ENCODE peak calls at places on chromosomes 7 and 10, in four cellular contexts. U is NCI-H1694, Z is globus pallidus, M is iris pigment epithelial cell. W is an unnamed sample.

GRCh38 chr7:130560972-130561371 is 69.1 kb downstream of the MEST start:
- DNase-seq in U (no peak), Z (no peak), M (peak), W (no peak)

GRCh38 chr10:127649642-127650041 is 87.3 kb upstream of the FOXI2 start:
- DNase-seq in U (no peak), Z (peak), M (peak), W (peak)

GRCh38 chr10:114491933-114492332 is 87.6 kb upstream of the AFAP1L2 start:
- DNase-seq in U (peak), Z (no peak), M (peak), W (peak)

GRCh38 chr7:75017832-75018231 is 53.3 kb downstream of the CASTOR2 start:
- DNase-seq in U (no peak), Z (no peak), M (no peak), W (no peak)

GRCh38 chr10:60414877-60415585 is 25.4 kb upstream of the ANK3 start:
- DNase-seq in U (no peak), Z (no peak), M (peak), W (peak)

GRCh38 chr10:97916586-97916985 is 66.9 kb downstream of the GOLGA7B start:
- DNase-seq in U (peak), Z (peak), M (no peak), W (peak)

GRCh38 chr10:27742926-27743735 is 2.5 kb downstream of the MKX start:
- DNase-seq in U (no peak), Z (no peak), M (peak), W (no peak)

GRCh38 chr10:9051328-9051974 is 997.0 kb downstream of the GATA3 start:
- DNase-seq in U (no peak), Z (no peak), M (peak), W (no peak)

GRCh38 chr10:19815478-19816419 is 483 bp upstream of the PLXDC2 start:
- DNase-seq in U (no peak), Z (peak), M (peak), W (no peak)

GRCh38 chr10:72242675-72243074 is 26.6 kb upstream of the ASCC1 start:
- DNase-seq in U (no peak), Z (peak), M (peak), W (no peak)

GRCh38 chr7:2488272-2488645 is 12.1 kb upstream of the GRIFIN start:
- DNase-seq in U (no peak), Z (no peak), M (no peak), W (no peak)

GRCh38 chr7:112726076-112726475 is 64.1 kb downstream of the TMEM168 start:
- DNase-seq in U (no peak), Z (no peak), M (peak), W (no peak)

GRCh38 chr7:91034459-91035368 is 229.5 kb upstream of the FZD1 start:
- DNase-seq in U (peak), Z (peak), M (peak), W (peak)

GRCh38 chr10:129960493-129961273 is 3.4 kb downstream of the EBF3 start:
- DNase-seq in U (no peak), Z (no peak), M (no peak), W (no peak)

GRCh38 chr10:21661087-21661486 is 127.1 kb downstream of the MLLT10 start:
- DNase-seq in U (no peak), Z (no peak), M (no peak), W (no peak)

GRCh38 chr7:101133621-101134398 is 6.9 kb downstream of the SERPINE1 start:
- DNase-seq in U (no peak), Z (no peak), M (peak), W (no peak)

GRCh38 chr10:571643-572042 is 117.8 kb downstream of the DIP2C start:
- DNase-seq in U (no peak), Z (no peak), M (peak), W (no peak)

GRCh38 chr7:84548366-84549085 is 353.9 kb upstream of the SEMA3A start:
- DNase-seq in U (no peak), Z (no peak), M (peak), W (no peak)

GRCh38 chr10:70145166-70145665 is 1.3 kb downstream of the TYSND1 start:
- DNase-seq in U (no peak), Z (no peak), M (no peak), W (no peak)

GRCh38 chr10:24916365-24916764 is 36.0 kb downstream of the PRTFDC1 start:
- DNase-seq in U (no peak), Z (no peak), M (no peak), W (no peak)

GRCh38 chr7:137987563-137987962 is 14.3 kb downstream of the CREB3L2 start:
- DNase-seq in U (no peak), Z (no peak), M (no peak), W (no peak)

GRCh38 chr10:693506-693905 is 4.0 kb upstream of the DIP2C start:
- DNase-seq in U (no peak), Z (no peak), M (peak), W (no peak)